ENCODE peak calls at places on chromosomes 16 and 17, in eight cellular contexts. I is effector CD4-positive, alpha-beta T cell; J is endothelial cell of umbilical vein; E is testis; P is NCI-H1092; V is PC-9; R is HEK293T; D is prostate gland. A is an unnamed sample.

GRCh38 chr17:8954339-8954738 is 11.2 kb downstream of the PIK3R5 start:
- DNase-seq in I (peak), J (no peak), D (no peak), P (no peak), E (peak), V (no peak), R (no peak), A (peak)

GRCh38 chr16:84505249-84506156 is 1.0 kb upstream of the MEAK7 start:
- DNase-seq in R (no peak), E (no peak), V (peak), D (no peak), P (no peak), J (no peak), I (no peak), A (no peak)

GRCh38 chr16:55942821-55943220 is 67.6 kb upstream of the CES5A start:
- DNase-seq in D (no peak), R (no peak), J (no peak), V (no peak), P (no peak), E (no peak), I (no peak), A (no peak)

GRCh38 chr16:54477766-54478165 is 191.2 kb upstream of the IRX3 start:
- DNase-seq in R (no peak), J (no peak), D (no peak), P (no peak), V (no peak), I (no peak), E (no peak), A (no peak)

GRCh38 chr16:7914738-7915137 is 582.1 kb downstream of the RBFOX1 start:
- DNase-seq in J (no peak), I (no peak), E (no peak), V (no peak), D (no peak), P (no peak), R (no peak), A (no peak)

GRCh38 chr17:36825956-36826350 is 111.3 kb upstream of the LHX1 start:
- DNase-seq in E (no peak), D (no peak), P (no peak), J (no peak), I (no peak), R (no peak), V (no peak), A (no peak)

GRCh38 chr17:8151120-8151640 is 1.0 kb downstream of the PER1 start:
- DNase-seq in E (peak), V (no peak), D (peak), P (peak), I (peak), J (peak), R (peak), A (peak)

GRCh38 chr16:83952587-83952939 is 477 bp upstream of the OSGIN1 start:
- DNase-seq in P (no peak), R (no peak), J (no peak), V (peak), I (no peak), E (no peak), D (peak), A (peak)

GRCh38 chr17:8649157-8650118 is 18.9 kb upstream of the MYH10 start:
- DNase-seq in E (no peak), V (no peak), D (no peak), I (no peak), R (no peak), P (no peak), J (no peak), A (no peak)

GRCh38 chr17:1188812-1189211 is 9.0 kb upstream of the ABR start:
- DNase-seq in D (peak), R (no peak), J (peak), V (no peak), P (no peak), E (peak), I (no peak), A (peak)

A was measured in adrenal gland.